ENCODE peak calls at places on chromosomes 11 and 22, in eight cellular contexts. A is PC-3, D is Karpas-422, R is hepatocyte, G is GM23338, F is fibroblast of lung, K is HCT116, H is GM23248. J is an unnamed sample.

GRCh38 chr22:31829505-31829904 is 75.7 kb downstream of the DEPDC5 start:
- DNase-seq in A (peak; percentile 89), D (no peak), R (peak; percentile 68), G (no peak), F (peak; percentile 83), K (peak; percentile 89), H (peak; percentile 96), J (no peak)

GRCh38 chr22:27348634-27349033 is 452.9 kb downstream of the MN1 start:
- DNase-seq in A (no peak), D (no peak), R (no peak), G (no peak), F (peak; percentile 9), K (no peak), H (peak; percentile 91), J (no peak)

GRCh38 chr22:19730662-19731360 is 7.5 kb downstream of the GP1BB start:
- DNase-seq in A (peak; percentile 73), D (peak; percentile 93), R (peak; percentile 89), G (peak; percentile 87), F (peak; percentile 69), K (peak; percentile 50), H (peak; percentile 87), J (peak; percentile 83)

GRCh38 chr11:107218123-107219084 is 200.1 kb upstream of the GUCY1A2 start:
- DNase-seq in A (no peak), D (no peak), R (peak; percentile 19), G (no peak), F (no peak), K (no peak), H (peak; percentile 1), J (no peak)

GRCh38 chr11:116217006-116217405 is 555.8 kb downstream of the BUD13 start:
- DNase-seq in A (peak; percentile 57), D (peak; percentile 58), R (no peak), G (peak; percentile 83), F (peak; percentile 31), K (peak; percentile 27), H (peak; percentile 65), J (no peak)

GRCh38 chr11:24391165-24391564 is 105.7 kb upstream of the LUZP2 start:
- DNase-seq in A (peak; percentile 63), D (no peak), R (peak; percentile 37), G (no peak), F (peak; percentile 78), K (no peak), H (peak; percentile 66), J (no peak)

GRCh38 chr11:2742611-2743426 is 43.0 kb upstream of the KCNQ1OT1 start:
- DNase-seq in A (no peak), D (no peak), R (no peak), G (no peak), F (no peak), K (no peak), H (no peak), J (no peak)

GRCh38 chr11:23192256-23192655 is 332.0 kb upstream of the CCDC179 start:
- DNase-seq in A (no peak), D (no peak), R (peak; percentile 11), G (no peak), F (peak; percentile 76), K (no peak), H (peak; percentile 45), J (no peak)

GRCh38 chr11:45879803-45880685 is 5.4 kb upstream of the MAPK8IP1 start:
- DNase-seq in A (peak; percentile 82), D (no peak), R (peak; percentile 60), G (no peak), F (no peak), K (no peak), H (peak; percentile 50), J (no peak)

GRCh38 chr11:15970506-15971214 is 385.7 kb downstream of the SOX6 start:
- DNase-seq in A (no peak), D (no peak), R (no peak), G (no peak), F (no peak), K (no peak), H (no peak), J (no peak)
- H2AFZ ChIP-seq in A (peak overlapping the region; percentile 68), D (no peak overlapping the region), R (no peak overlapping the region), G (no peak overlapping the region), F (no peak overlapping the region), K (no peak overlapping the region), H (no peak overlapping the region), J (no peak overlapping the region)

GRCh38 chr22:24465566-24465965 is 29.6 kb upstream of the UPB1 start:
- DNase-seq in A (no peak), D (no peak), R (peak; percentile 58), G (no peak), F (peak; percentile 35), K (peak; percentile 3), H (peak; percentile 56), J (no peak)

GRCh38 chr22:24471570-24471969 is 23.6 kb upstream of the UPB1 start:
- DNase-seq in A (no peak), D (peak; percentile 57), R (no peak), G (no peak), F (peak; percentile 76), K (no peak), H (no peak), J (no peak)

GRCh38 chr22:24466831-24467249 is 28.3 kb upstream of the UPB1 start:
- DNase-seq in A (peak; percentile 3), D (peak; percentile 69), R (no peak), G (no peak), F (peak; percentile 77), K (peak; percentile 6), H (peak; percentile 52), J (no peak)

GRCh38 chr22:24465975-24466374 is 29.2 kb upstream of the UPB1 start:
- DNase-seq in A (no peak), D (no peak), R (no peak), G (no peak), F (no peak), K (no peak), H (no peak), J (no peak)

DNA sequence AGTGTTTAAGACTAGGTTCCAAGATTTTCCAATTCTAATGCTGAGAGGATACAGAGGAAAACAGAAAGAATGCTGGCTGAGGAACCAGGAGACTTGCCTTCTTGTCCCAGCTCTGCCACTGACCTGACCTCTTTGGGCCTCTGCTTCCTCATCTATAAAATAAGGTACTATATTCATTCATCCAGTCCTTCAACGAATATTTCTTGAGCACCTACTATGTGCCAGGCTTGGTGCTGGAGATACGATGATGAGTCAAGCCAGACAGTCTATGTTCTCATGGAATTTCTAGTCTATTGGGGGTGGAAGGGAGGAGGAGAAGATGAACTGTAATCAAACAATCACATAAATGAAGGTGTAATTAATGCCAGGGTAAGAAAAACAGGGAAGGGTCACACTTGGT is 27.8 kb upstream of the UPB1 start:
- DNase-seq in A (no peak), D (no peak), R (no peak), G (no peak), F (no peak), K (no peak), H (no peak), J (no peak)
- H2AFZ ChIP-seq in A (no peak overlapping the region), D (peak overlapping the region; percentile 12), R (no peak overlapping the region), G (no peak overlapping the region), F (no peak overlapping the region), K (no peak overlapping the region), H (peak overlapping the region; percentile 29), J (no peak overlapping the region)

GRCh38 chr11:112778091-112778889 is 182.9 kb upstream of the NCAM1 start:
- DNase-seq in A (no peak), D (no peak), R (no peak), G (no peak), F (no peak), K (no peak), H (no peak), J (no peak)
- H2AFZ ChIP-seq in A (no peak overlapping the region), D (no peak overlapping the region), R (no peak overlapping the region), G (peak overlapping the region; percentile 28), F (no peak overlapping the region), K (no peak overlapping the region), H (no peak overlapping the region), J (no peak overlapping the region)

GRCh38 chr11:121024989-121025388 is 1.1 kb downstream of the TBCEL start:
- DNase-seq in A (peak; percentile 25), D (no peak), R (peak; percentile 30), G (peak; percentile 29), F (peak; percentile 31), K (no peak), H (peak; percentile 83), J (no peak)
- H2AFZ ChIP-seq in A (no peak overlapping the region), D (no peak overlapping the region), R (no peak overlapping the region), G (no peak overlapping the region), F (no peak overlapping the region), K (no peak overlapping the region), H (peak overlapping the region; percentile 79), J (no peak overlapping the region)

GRCh38 chr11:4580124-4580523 is 1.4 kb upstream of the OR52I2 start:
- DNase-seq in A (no peak), D (no peak), R (no peak), G (no peak), F (no peak), K (no peak), H (no peak), J (no peak)

GRCh38 chr11:4576880-4577279 is 4.7 kb upstream of the OR52I2 start:
- DNase-seq in A (no peak), D (no peak), R (no peak), G (no peak), F (no peak), K (no peak), H (no peak), J (no peak)

GRCh38 chr11:4578624-4579023 is 2.9 kb upstream of the OR52I2 start:
- DNase-seq in A (no peak), D (no peak), R (no peak), G (no peak), F (no peak), K (no peak), H (no peak), J (no peak)

GRCh38 chr11:4581443-4581842 is at the start of gene OR52I2:
- DNase-seq in A (no peak), D (no peak), R (no peak), G (no peak), F (no peak), K (no peak), H (no peak), J (no peak)

GRCh38 chr11:4577761-4578160 is 3.8 kb upstream of the OR52I2 start:
- DNase-seq in A (no peak), D (no peak), R (no peak), G (no peak), F (no peak), K (no peak), H (no peak), J (no peak)
- H2AFZ ChIP-seq in A (no peak overlapping the region), D (no peak overlapping the region), R (no peak overlapping the region), G (no peak overlapping the region), F (no peak overlapping the region), K (no peak overlapping the region), H (no peak overlapping the region), J (no peak overlapping the region)

DNA sequence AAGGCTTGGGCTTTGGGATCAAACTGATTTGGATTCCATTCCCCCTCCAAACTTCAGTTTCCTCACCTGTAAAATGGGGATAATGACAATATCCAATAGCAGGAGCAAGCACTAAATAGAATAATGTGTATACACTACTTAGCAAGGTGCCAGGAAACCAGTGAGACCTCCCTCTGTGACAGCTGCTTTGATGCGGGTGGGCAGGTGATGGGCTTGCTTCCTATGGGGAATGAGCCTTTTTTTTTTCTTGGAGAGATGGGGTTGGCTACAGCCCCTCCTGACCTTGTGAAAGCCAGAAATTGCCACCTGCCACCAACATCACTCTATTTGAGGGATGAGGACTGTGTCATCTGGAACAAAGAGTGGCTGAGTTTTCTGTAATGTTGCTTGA is 1.1 kb downstream of the CD82 start:
- DNase-seq in A (no peak), D (no peak), R (no peak), G (no peak), F (no peak), K (no peak), H (no peak), J (no peak)
- H2AFZ ChIP-seq in A (no peak overlapping the region), D (no peak overlapping the region), R (no peak overlapping the region), G (no peak overlapping the region), F (no peak overlapping the region), K (no peak overlapping the region), H (no peak overlapping the region), J (no peak overlapping the region)